ENCODE peak calls at places on chromosomes 6 and 20, in eight cellular contexts. K is K562, E is uterus, Y is body of pancreas, R is stomach, S is breast epithelium, F is A549, J is esophagus squamous epithelium. I is an unnamed sample.

GRCh38 chr20:34001378-34001777 is 7.7 kb downstream of the RALY start:
- DNase-seq in Y (no peak), R (no peak), J (no peak), S (no peak), K (no peak), F (no peak), E (no peak), I (no peak)

GRCh38 chr20:31811198-31811597 is 8.0 kb upstream of the MYLK2 start:
- DNase-seq in S (no peak), R (no peak), F (no peak), K (no peak), E (no peak), Y (no peak), J (no peak), I (no peak)

GRCh38 chr6:27994616-27995015 is 37.6 kb downstream of the OR2B6 start:
- DNase-seq in R (no peak), E (no peak), S (no peak), J (no peak), F (no peak), Y (no peak), K (no peak), I (no peak)

GRCh38 chr6:108767418-108768175 is 80.6 kb upstream of the ARMC2 start:
- DNase-seq in Y (no peak), F (no peak), J (no peak), R (no peak), S (no peak), E (no peak), K (no peak), I (no peak)

GRCh38 chr6:79078057-79078969 is at the start of gene PHIP:
- DNase-seq in S (peak; percentile 91), Y (peak; percentile 95), R (peak; percentile 92), E (peak; percentile 94), J (peak; percentile 74), K (peak; percentile 94), F (peak; percentile 42), I (peak; percentile 99)

GRCh38 chr6:164379786-164380185 is 929.6 kb downstream of the C6orf118 start:
- DNase-seq in F (no peak), K (no peak), E (no peak), S (no peak), J (no peak), R (no peak), Y (no peak), I (no peak)

GRCh38 chr6:113644861-113645575 is 212.1 kb upstream of the MARCKS start:
- DNase-seq in K (no peak), J (no peak), S (no peak), R (no peak), F (no peak), E (no peak), Y (no peak), I (no peak)

GRCh38 chr6:43129434-43130194 is 41.5 kb upstream of the SRF start:
- DNase-seq in E (no peak), J (no peak), F (peak; percentile 37), K (peak; percentile 62), R (peak; percentile 49), Y (no peak), S (no peak), I (no peak)

GRCh38 chr6:23503173-23503572 is 622.8 kb upstream of the NRSN1 start:
- DNase-seq in J (no peak), K (no peak), E (no peak), F (no peak), S (no peak), Y (no peak), R (no peak), I (no peak)

GRCh38 chr6:166417285-166417691 is 34.5 kb upstream of the MPC1 start:
- DNase-seq in R (no peak), K (no peak), S (no peak), F (no peak), E (no peak), Y (no peak), J (no peak), I (no peak)

GRCh38 chr20:44039147-44039546 is 124.5 kb downstream of the TOX2 start:
- DNase-seq in K (no peak), S (no peak), E (no peak), Y (no peak), J (no peak), F (no peak), R (peak; percentile 15), I (no peak)

DNA sequence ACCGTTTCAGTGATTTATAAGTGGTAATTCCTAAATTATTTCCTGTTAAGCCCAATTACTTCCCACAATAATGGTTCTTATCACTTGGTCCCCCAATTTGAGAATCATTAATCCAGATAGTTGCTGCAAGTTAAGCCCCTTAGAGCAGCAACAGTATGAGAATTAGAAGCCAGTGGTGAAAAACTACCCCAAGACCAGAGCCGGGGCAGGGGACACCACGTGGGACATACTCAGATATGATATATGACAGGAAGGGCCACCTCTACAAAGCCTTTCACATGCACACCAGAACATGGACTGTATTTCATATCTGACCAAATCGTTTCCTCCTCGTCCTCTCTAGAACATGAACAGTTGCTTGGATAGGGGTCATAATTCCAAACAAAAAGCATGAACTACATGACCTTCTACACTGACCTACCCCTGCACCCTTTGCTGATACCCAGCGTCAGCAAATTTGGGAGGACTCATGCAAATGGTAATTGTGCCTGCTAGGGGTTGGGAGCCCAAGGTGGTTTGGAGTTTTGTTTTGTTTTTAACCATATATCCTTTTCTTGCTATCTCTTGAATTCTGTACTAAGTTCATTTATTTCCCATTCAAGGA is 3.9 kb downstream of the JAG1 start:
- DNase-seq in R (no peak), J (no peak), E (no peak), S (no peak), Y (no peak), K (no peak), F (no peak), I (peak; percentile 52)
- H3K4me3 ChIP-seq in R (peak overlapping the region; percentile 94), J (peak overlapping the region; percentile 92), E (peak overlapping the region; percentile 88), S (peak overlapping the region; percentile 93), Y (no peak overlapping the region), K (no peak overlapping the region), F (peak overlapping the region; percentile 92), I (no peak overlapping the region)

GRCh38 chr6:106411643-106412200 is 51.2 kb downstream of the CRYBG1 start:
- DNase-seq in J (no peak), K (peak; percentile 11), E (no peak), S (no peak), Y (peak; percentile 72), R (no peak), F (no peak), I (no peak)

GRCh38 chr6:106415920-106416319 is 55.4 kb downstream of the CRYBG1 start:
- DNase-seq in Y (no peak), S (no peak), J (no peak), K (no peak), F (no peak), R (no peak), E (no peak), I (no peak)

GRCh38 chr6:106411034-106411433 is 50.5 kb downstream of the CRYBG1 start:
- DNase-seq in S (no peak), J (no peak), E (no peak), K (no peak), R (no peak), F (no peak), Y (no peak), I (no peak)

GRCh38 chr6:106413016-106413415 is 52.5 kb downstream of the CRYBG1 start:
- DNase-seq in E (no peak), K (no peak), F (no peak), R (no peak), J (no peak), S (no peak), Y (no peak), I (no peak)

DNA sequence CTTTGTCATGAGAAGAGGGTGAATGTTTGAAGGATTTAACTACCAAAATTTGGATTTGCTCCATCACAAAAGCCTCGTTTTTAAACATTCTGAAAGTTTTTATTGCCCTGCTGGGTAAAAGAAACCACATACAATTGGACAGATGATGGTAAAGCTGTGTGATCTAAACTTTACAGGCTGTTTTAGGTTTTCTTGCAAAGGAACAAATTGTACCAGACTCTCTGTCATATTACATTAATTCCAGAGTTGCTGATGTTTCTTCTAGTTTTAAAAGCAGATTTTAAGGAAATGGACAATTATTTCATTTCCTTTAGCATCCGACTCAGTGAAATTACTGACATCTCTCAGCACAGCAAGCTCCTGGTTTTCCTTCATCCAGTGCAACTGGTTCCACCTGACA is 53.2 kb downstream of the CRYBG1 start:
- DNase-seq in S (no peak), K (no peak), E (no peak), Y (no peak), R (no peak), J (no peak), F (no peak), I (no peak)
- TF ChIP-seq CTCF in S (no peak), K (no peak), E (no peak), Y (no peak), R (no peak), J (no peak), F (no peak), I (no peak)

GRCh38 chr6:36094238-36094637 is 36.1 kb upstream of the MAPK13 start:
- DNase-seq in J (no peak), S (no peak), Y (no peak), E (no peak), K (no peak), R (no peak), F (no peak), I (no peak)

GRCh38 chr6:36098253-36098919 is 31.9 kb upstream of the MAPK13 start:
- DNase-seq in E (no peak), J (no peak), K (no peak), Y (no peak), F (no peak), S (no peak), R (no peak), I (no peak)

GRCh38 chr6:36098920-36099647 is 31.2 kb upstream of the MAPK13 start:
- DNase-seq in F (no peak), E (no peak), S (no peak), Y (no peak), K (peak; percentile 85), J (no peak), R (no peak), I (no peak)

GRCh38 chr6:36095497-36096391 is 34.6 kb upstream of the MAPK13 start:
- DNase-seq in K (no peak), E (no peak), Y (no peak), R (peak; percentile 43), F (no peak), S (no peak), J (no peak), I (no peak)

DNA sequence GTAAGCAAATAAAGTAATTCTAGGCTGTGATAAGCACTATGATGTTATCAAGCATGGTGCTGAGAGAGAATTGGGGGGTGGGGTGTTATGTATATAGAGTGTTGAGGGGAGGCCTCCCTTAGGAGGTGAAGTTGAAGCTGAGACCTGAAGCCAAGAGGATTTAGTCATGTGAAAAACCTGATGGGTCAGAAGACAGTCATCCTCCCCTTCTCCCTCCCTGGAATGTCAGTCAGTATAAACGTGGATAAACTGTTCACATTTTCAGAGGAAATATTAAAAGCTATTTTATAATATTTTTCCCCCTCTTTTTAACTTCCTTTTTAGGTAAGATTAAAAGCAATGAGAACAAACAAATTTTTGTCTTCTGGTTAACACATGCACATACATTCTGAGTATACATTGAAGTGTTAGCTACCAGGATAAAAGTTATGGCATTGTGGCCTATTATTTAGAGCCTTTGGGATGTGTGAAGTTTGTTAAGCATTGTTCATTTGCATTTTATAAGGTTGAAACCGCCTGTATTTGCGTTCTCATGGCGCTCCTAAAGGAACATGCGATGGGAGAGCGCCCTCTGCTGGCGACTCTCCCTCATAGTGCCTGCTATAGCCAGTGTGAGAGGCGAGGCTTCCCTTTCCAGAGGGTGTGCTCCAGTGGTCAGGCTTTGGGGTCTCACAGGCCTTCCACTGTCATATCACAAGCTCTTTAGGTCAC is 35.4 kb upstream of the MAPK13 start:
- DNase-seq in E (peak; percentile 82), S (peak; percentile 83), R (peak; percentile 90), F (peak; percentile 55), Y (peak; percentile 83), K (peak; percentile 94), J (peak; percentile 14), I (peak; percentile 98)
- TF ChIP-seq POLR2A in E (no peak), S (no peak), R (no peak), F (no peak), Y (no peak), K (no peak), J (no peak), I (no peak)

GRCh38 chr6:152380351-152380767 is 256.8 kb downstream of the SYNE1 start:
- DNase-seq in F (no peak), E (no peak), J (no peak), R (no peak), Y (peak; percentile 50), S (no peak), K (no peak), I (no peak)
- H3K4me3 ChIP-seq in F (peak overlapping the region; percentile 61), E (peak overlapping the region; percentile 50), J (peak overlapping the region; percentile 44), R (peak overlapping the region; percentile 44), Y (peak overlapping the region; percentile 14), S (peak overlapping the region; percentile 48), K (no peak overlapping the region), I (no peak overlapping the region)

I was measured in lower leg skin.